ENCODE peak calls at places on chromosome 15, in four cellular contexts. O, W, J and X are unnamed samples.

GRCh38 chr15:40766194-40766830 is 2.4 kb downstream of the GCHFR start:
- DNase-seq in O (no peak), W (no peak), J (no peak), X (no peak)

GRCh38 chr15:98824595-98824994 is 176.3 kb downstream of the IGF1R start:
- DNase-seq in O (no peak), W (no peak), J (no peak), X (no peak)

GRCh38 chr15:77841376-77841775 is 208.7 kb upstream of the LINGO1 start:
- DNase-seq in O (no peak), W (no peak), J (no peak), X (no peak)

GRCh38 chr15:40873625-40874561 is at the start of gene RHOV:
- DNase-seq in O (peak; percentile 62), W (peak; percentile 86), J (peak; percentile 87), X (peak; percentile 43)

GRCh38 chr15:48427960-48428547 is 96.8 kb downstream of the DUT start:
- DNase-seq in O (no peak), W (no peak), J (no peak), X (no peak)

GRCh38 chr15:87849181-87849580 is 407.4 kb downstream of the NTRK3 start:
- DNase-seq in O (no peak), W (no peak), J (no peak), X (no peak)

GRCh38 chr15:40151991-40152390 is 8.9 kb upstream of the BUB1B start:
- DNase-seq in O (no peak), W (no peak), J (no peak), X (no peak)

GRCh38 chr15:39922450-39923092 is 2.5 kb upstream of the GPR176 start:
- DNase-seq in O (no peak), W (no peak), J (no peak), X (no peak)

GRCh38 chr15:43958894-43959330 is 132.1 kb downstream of the WDR76 start:
- DNase-seq in O (no peak), W (no peak), J (no peak), X (peak; percentile 62)

GRCh38 chr15:89117790-89118189 is 29.5 kb downstream of the ABHD2 start:
- DNase-seq in O (no peak), W (no peak), J (no peak), X (no peak)

GRCh38 chr15:80403712-80404056 is 498 bp upstream of the ARNT2 start:
- DNase-seq in O (no peak), W (no peak), J (peak; percentile 71), X (no peak)

GRCh38 chr15:39411102-39411989 is 169.5 kb upstream of the THBS1 start:
- DNase-seq in O (no peak), W (no peak), J (no peak), X (no peak)

GRCh38 chr15:41922353-41922752 is 28.5 kb upstream of the SPTBN5 start:
- DNase-seq in O (no peak), W (no peak), J (no peak), X (no peak)

GRCh38 chr15:67796196-67796699 is 29.1 kb upstream of the SKOR1 start:
- DNase-seq in O (no peak), W (no peak), J (peak; percentile 16), X (peak; percentile 45)

GRCh38 chr15:92068121-92068520 is 214.6 kb downstream of the SLCO3A1 start:
- DNase-seq in O (no peak), W (no peak), J (no peak), X (no peak)

GRCh38 chr15:89367485-89368451 is 33.1 kb upstream of the POLG start:
- DNase-seq in O (no peak), W (peak; percentile 80), J (peak; percentile 88), X (no peak)

GRCh38 chr15:68646156-68646555 is 67.4 kb downstream of the CORO2B start:
- DNase-seq in O (no peak), W (no peak), J (no peak), X (no peak)

GRCh38 chr15:68311464-68311835 is 33.9 kb downstream of the FEM1B start:
- DNase-seq in O (no peak), W (no peak), J (peak; percentile 36), X (no peak)

GRCh38 chr15:40990789-40991188 is 37.5 kb downstream of the CHAC1 start:
- DNase-seq in O (no peak), W (no peak), J (no peak), X (no peak)

GRCh38 chr15:68114356-68114755 is 60.2 kb downstream of the PIAS1 start:
- DNase-seq in O (no peak), W (no peak), J (no peak), X (peak; percentile 58)

GRCh38 chr15:62071711-62072308 is 5.0 kb downstream of the C2CD4A start:
- DNase-seq in O (peak; percentile 29), W (peak; percentile 46), J (no peak), X (peak; percentile 63)

GRCh38 chr15:68031406-68031805 is 22.7 kb upstream of the PIAS1 start:
- DNase-seq in O (no peak), W (no peak), J (no peak), X (no peak)

GRCh38 chr15:74370471-74370870 is 3.0 kb upstream of the CYP11A1 start:
- DNase-seq in O (no peak), W (no peak), J (no peak), X (no peak)

GRCh38 chr15:40226739-40227138 is 12.1 kb upstream of the PAK6 start:
- DNase-seq in O (no peak), W (no peak), J (no peak), X (no peak)

GRCh38 chr15:61906961-61907752 is 153.1 kb downstream of the VPS13C start:
- DNase-seq in O (peak; percentile 90), W (no peak), J (no peak), X (no peak)

GRCh38 chr15:40420793-40421192 is 15.2 kb downstream of the IVD start:
- DNase-seq in O (no peak), W (no peak), J (no peak), X (no peak)

GRCh38 chr15:48520376-48521155 is 124.9 kb downstream of the FBN1 start:
- DNase-seq in O (peak; percentile 6), W (peak; percentile 34), J (peak; percentile 74), X (peak; percentile 69)

GRCh38 chr15:73323956-73324355 is 44.8 kb downstream of the HCN4 start:
- DNase-seq in O (no peak), W (no peak), J (no peak), X (no peak)

GRCh38 chr15:73325191-73325980 is 43.4 kb downstream of the HCN4 start:
- DNase-seq in O (no peak), W (peak; percentile 30), J (no peak), X (no peak)

GRCh38 chr15:73326157-73326556 is 42.6 kb downstream of the HCN4 start:
- DNase-seq in O (no peak), W (no peak), J (no peak), X (no peak)

GRCh38 chr15:73323374-73323955 is 45.3 kb downstream of the HCN4 start:
- DNase-seq in O (no peak), W (no peak), J (no peak), X (no peak)

DNA sequence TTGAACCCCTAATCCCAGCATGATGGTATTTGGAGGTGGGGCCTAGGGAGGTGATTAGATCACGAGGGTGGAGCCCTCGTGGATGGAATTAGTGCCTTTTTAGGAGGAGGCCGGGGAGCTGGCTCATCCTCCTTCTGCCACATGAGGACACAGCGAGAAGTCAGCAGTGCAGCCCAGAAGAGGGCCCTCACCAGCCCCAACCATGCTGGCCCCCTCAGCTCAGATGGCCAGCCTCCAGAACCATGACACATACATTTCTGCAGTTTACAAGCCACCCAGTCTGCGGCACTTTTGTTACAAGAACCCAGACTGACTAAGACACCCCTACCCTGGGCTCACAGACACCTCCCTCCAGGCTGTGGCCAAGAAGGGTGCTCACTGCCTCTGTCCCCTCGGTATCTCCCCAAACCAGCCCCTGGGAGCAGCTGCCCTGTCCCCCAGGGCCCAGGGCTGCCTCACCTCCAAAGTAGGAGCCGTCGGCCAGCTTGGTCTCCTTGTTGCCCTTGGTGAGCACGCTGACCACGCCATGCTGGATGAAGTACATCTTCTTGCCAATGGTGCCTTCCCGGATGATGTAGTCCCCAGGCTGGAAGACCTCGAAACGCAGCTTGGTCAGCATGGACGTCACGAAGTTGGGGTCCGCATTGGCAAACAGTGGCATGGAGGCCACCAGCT is 44.1 kb downstream of the HCN4 start:
- DNase-seq in O (no peak), W (no peak), J (no peak), X (no peak)
- H3K27ac ChIP-seq in O (no peak overlapping the region), W (no peak overlapping the region), J (no peak overlapping the region), X (no peak overlapping the region)

GRCh38 chr15:83305696-83306291 is 21.3 kb upstream of the BNC1 start:
- DNase-seq in O (peak; percentile 33), W (no peak), J (no peak), X (no peak)

GRCh38 chr15:83308671-83309070 is 24.2 kb upstream of the BNC1 start:
- DNase-seq in O (no peak), W (no peak), J (no peak), X (no peak)

GRCh38 chr15:83306561-83306960 is 22.1 kb upstream of the BNC1 start:
- DNase-seq in O (no peak), W (no peak), J (no peak), X (no peak)

GRCh38 chr15:83300826-83301225 is 16.4 kb upstream of the BNC1 start:
- DNase-seq in O (no peak), W (no peak), J (no peak), X (no peak)

GRCh38 chr15:83304861-83305661 is 20.6 kb upstream of the BNC1 start:
- DNase-seq in O (no peak), W (no peak), J (no peak), X (no peak)
- H3K9ac ChIP-seq in O (no peak overlapping the region), W (no peak overlapping the region), J (no peak overlapping the region), X (no peak overlapping the region)

GRCh38 chr15:71680079-71680461 is 130.3 kb upstream of the NR2E3 start:
- DNase-seq in O (no peak), W (no peak), J (no peak), X (peak; percentile 45)

GRCh38 chr15:71678191-71678590 is 132.2 kb upstream of the NR2E3 start:
- DNase-seq in O (no peak), W (no peak), J (no peak), X (no peak)

GRCh38 chr15:71679223-71680078 is 130.9 kb upstream of the NR2E3 start:
- DNase-seq in O (peak; percentile 40), W (no peak), J (no peak), X (peak; percentile 57)

GRCh38 chr15:71677352-71677751 is 133.0 kb upstream of the NR2E3 start:
- DNase-seq in O (no peak), W (no peak), J (no peak), X (no peak)

GRCh38 chr15:71677766-71678165 is 132.6 kb upstream of the NR2E3 start:
- DNase-seq in O (no peak), W (no peak), J (no peak), X (no peak)
- TF ChIP-seq JUN in O (no peak), W (no peak), J (no peak), X (no peak)

GRCh38 chr15:96345560-96346389 is 15.3 kb downstream of the NR2F2 start:
- DNase-seq in O (peak; percentile 47), W (no peak), J (peak; percentile 73), X (peak; percentile 86)
- H3K27ac ChIP-seq in O (no peak overlapping the region), W (no peak overlapping the region), J (no peak overlapping the region), X (peak overlapping the region; percentile 87)

DNA sequence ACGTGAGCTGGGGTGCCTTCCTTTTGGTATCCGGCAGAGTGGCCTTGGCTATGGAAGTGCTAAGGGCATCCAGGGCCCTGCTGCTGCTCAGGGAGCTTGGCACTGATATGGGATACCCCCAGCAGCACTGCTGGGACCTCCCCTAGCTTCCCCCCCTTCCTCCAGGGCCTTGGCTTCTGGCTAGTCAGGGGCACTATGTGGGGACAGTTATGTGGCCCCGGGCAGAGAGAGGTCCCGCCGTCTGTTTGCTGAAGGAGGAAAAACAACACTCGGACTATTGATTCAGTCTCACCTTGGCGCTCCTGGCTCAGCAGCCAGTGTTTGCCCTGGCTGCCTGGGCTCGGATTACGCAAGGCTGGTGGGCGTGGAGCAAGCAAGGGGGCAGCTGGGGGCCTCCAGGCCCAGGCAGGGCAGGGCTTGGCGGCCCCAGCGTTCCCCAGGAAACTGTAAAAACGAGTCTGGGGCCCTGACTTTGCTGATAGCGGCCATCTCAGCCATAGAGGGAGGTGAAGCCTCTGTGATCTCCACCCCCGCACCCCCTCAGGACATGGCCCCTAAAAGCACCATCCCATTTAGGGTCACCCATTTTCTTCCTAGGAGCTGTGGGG is 5.7 kb downstream of the FURIN start:
- DNase-seq in O (peak; percentile 97), W (peak; percentile 80), J (peak; percentile 71), X (peak; percentile 21)
- H3K9ac ChIP-seq in O (no peak overlapping the region), W (peak overlapping the region; percentile 96), J (no peak overlapping the region), X (peak overlapping the region; percentile 6)